ENCODE peak calls at places on chromosomes 16 and 17, in six cellular contexts. E is H1, M is stomach, T is SK-N-SH, U is HCT116, H is prostate gland. W is an unnamed sample.

GRCh38 chr16:16073884-16074781 is 124.7 kb downstream of the ABCC1 start:
- DNase-seq in E (peak; percentile 56), M (peak; percentile 34), T (no peak), U (no peak), H (no peak), W (no peak)

GRCh38 chr16:50741225-50741807 is 570 bp upstream of the CYLD start:
- DNase-seq in E (no peak), M (no peak), T (no peak), U (no peak), H (no peak), W (no peak)

GRCh38 chr16:19781196-19781595 is 63.1 kb downstream of the IQCK start:
- DNase-seq in E (peak; percentile 8), M (no peak), T (no peak), U (no peak), H (no peak), W (no peak)

GRCh38 chr16:23836404-23837291 is 865 bp downstream of the PRKCB start:
- DNase-seq in E (peak; percentile 84), M (peak; percentile 48), T (peak; percentile 55), U (no peak), H (no peak), W (peak; percentile 94)

GRCh38 chr17:72205357-72205756 is 84.5 kb downstream of the SOX9 start:
- DNase-seq in E (no peak), M (no peak), T (no peak), U (no peak), H (no peak), W (no peak)

GRCh38 chr17:78726471-78727010 is 55.5 kb downstream of the CYTH1 start:
- DNase-seq in E (no peak), M (no peak), T (no peak), U (no peak), H (no peak), W (no peak)

GRCh38 chr17:70059076-70059475 is 15.9 kb upstream of the KCNJ16 start:
- DNase-seq in E (no peak), M (no peak), T (no peak), U (no peak), H (no peak), W (no peak)

GRCh38 chr17:39661044-39661406 is 4.1 kb upstream of the TCAP start:
- DNase-seq in E (no peak), M (no peak), T (no peak), U (no peak), H (no peak), W (peak; percentile 66)

GRCh38 chr17:40251576-40251975 is 32.5 kb downstream of the WIPF2 start:
- DNase-seq in E (no peak), M (no peak), T (no peak), U (peak; percentile 78), H (peak; percentile 25), W (no peak)

GRCh38 chr17:79535728-79536025 is 75.2 kb downstream of the RBFOX3 start:
- DNase-seq in E (no peak), M (no peak), T (no peak), U (no peak), H (no peak), W (no peak)

GRCh38 chr17:57935833-57936807 is 19.1 kb downstream of the CUEDC1 start:
- DNase-seq in E (no peak), M (no peak), T (peak; percentile 70), U (no peak), H (no peak), W (no peak)

GRCh38 chr16:1809281-1809801 is 15.8 kb upstream of the IGFALS start:
- DNase-seq in E (no peak), M (no peak), T (no peak), U (no peak), H (no peak), W (no peak)

GRCh38 chr16:964696-965395 is 5.9 kb downstream of the LMF1 start:
- DNase-seq in E (no peak), M (no peak), T (no peak), U (no peak), H (peak; percentile 58), W (peak; percentile 77)

GRCh38 chr17:56112086-56112485 is 41.2 kb upstream of the ANKFN1 start:
- DNase-seq in E (no peak), M (no peak), T (no peak), U (no peak), H (no peak), W (no peak)

GRCh38 chr16:28501258-28502232 is 5.1 kb downstream of the IL27 start:
- DNase-seq in E (no peak), M (no peak), T (no peak), U (no peak), H (no peak), W (no peak)

GRCh38 chr17:68561319-68561718 is 39.8 kb downstream of the FAM20A start:
- DNase-seq in E (no peak), M (no peak), T (no peak), U (no peak), H (no peak), W (no peak)

GRCh38 chr17:9364837-9365430 is 210.7 kb downstream of the STX8 start:
- DNase-seq in E (no peak), M (no peak), T (no peak), U (no peak), H (no peak), W (no peak)

GRCh38 chr17:29771561-29771960 is 148.8 kb upstream of the CORO6 start:
- DNase-seq in E (no peak), M (no peak), T (no peak), U (no peak), H (no peak), W (no peak)

GRCh38 chr17:53166736-53167135 is 656.0 kb upstream of the KIF2B start:
- DNase-seq in E (no peak), M (no peak), T (no peak), U (no peak), H (no peak), W (no peak)

GRCh38 chr17:40349477-40350409 is 14.8 kb downstream of the GJD3 start:
- DNase-seq in E (no peak), M (peak; percentile 63), T (no peak), U (no peak), H (peak; percentile 42), W (peak; percentile 72)

GRCh38 chr17:5758651-5759050 is 174.3 kb upstream of the NLRP1 start:
- DNase-seq in E (peak; percentile 57), M (no peak), T (no peak), U (peak; percentile 83), H (no peak), W (no peak)

GRCh38 chr17:31437720-31438400 is 46.4 kb downstream of the RAB11FIP4 start:
- DNase-seq in E (no peak), M (no peak), T (no peak), U (no peak), H (no peak), W (no peak)

GRCh38 chr17:82804442-82805191 is 35.2 kb downstream of the ZNF750 start:
- DNase-seq in E (no peak), M (peak; percentile 81), T (no peak), U (no peak), H (peak; percentile 61), W (no peak)

GRCh38 chr17:27493088-27493487 is 36.8 kb downstream of the KSR1 start:
- DNase-seq in E (no peak), M (no peak), T (no peak), U (no peak), H (no peak), W (no peak)
- TF ChIP-seq POLR2AphosphoS5 in E (no peak), M (no peak), T (no peak), U (no peak), H (no peak), W (no peak)

DNA sequence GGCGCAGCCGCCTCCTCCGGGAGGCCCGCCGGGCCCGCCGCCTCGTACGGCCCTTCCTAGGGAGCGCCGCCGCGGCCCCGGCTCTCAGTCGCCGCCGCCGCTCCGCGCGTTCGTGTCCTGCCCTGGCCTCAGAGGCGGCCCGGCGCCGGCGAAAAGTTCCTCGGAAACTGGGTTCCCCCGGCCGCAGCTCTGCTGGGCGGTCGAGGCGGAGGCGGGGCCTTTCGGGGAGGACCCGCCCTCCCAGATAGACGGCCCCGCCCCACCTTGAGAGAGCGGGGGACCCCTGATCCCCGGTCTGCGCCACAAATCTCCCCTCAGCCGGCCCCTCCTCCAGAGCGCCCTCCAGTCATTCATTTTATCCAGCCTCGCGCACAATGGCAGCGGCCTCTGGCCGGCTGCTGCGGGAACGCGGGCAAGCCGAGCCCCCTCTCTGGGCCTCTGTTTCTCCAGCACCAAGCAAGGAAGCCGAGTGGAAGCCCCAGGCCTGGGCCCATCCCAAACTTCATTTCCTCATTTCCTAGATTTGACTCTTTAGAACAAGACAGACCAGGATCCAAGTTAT is at the start of gene SREBF1:
- DNase-seq in E (peak; percentile 84), M (peak; percentile 61), T (peak; percentile 87), U (no peak), H (no peak), W (peak; percentile 94)
- H3K4me3 ChIP-seq in E (peak within 1 kb of the TSS; percentile 96), M (peak within 1 kb of the TSS; percentile 66), T (peak within 1 kb of the TSS; percentile 75), U (peak within 1 kb of the TSS; percentile 84), H (peak within 1 kb of the TSS; percentile 96), W (peak within 1 kb of the TSS; percentile 85)

GRCh38 chr16:12097523-12098428 is 121.2 kb downstream of the SNX29 start:
- DNase-seq in E (no peak), M (no peak), T (no peak), U (no peak), H (peak; percentile 72), W (peak; percentile 51)

GRCh38 chr16:12096828-12097522 is 120.4 kb downstream of the SNX29 start:
- DNase-seq in E (no peak), M (no peak), T (no peak), U (no peak), H (no peak), W (peak; percentile 47)

GRCh38 chr16:12098429-12099310 is 122.1 kb downstream of the SNX29 start:
- DNase-seq in E (no peak), M (no peak), T (no peak), U (no peak), H (no peak), W (peak; percentile 31)

GRCh38 chr16:12100124-12100647 is 123.7 kb downstream of the SNX29 start:
- DNase-seq in E (no peak), M (no peak), T (no peak), U (no peak), H (no peak), W (peak; percentile 38)

DNA sequence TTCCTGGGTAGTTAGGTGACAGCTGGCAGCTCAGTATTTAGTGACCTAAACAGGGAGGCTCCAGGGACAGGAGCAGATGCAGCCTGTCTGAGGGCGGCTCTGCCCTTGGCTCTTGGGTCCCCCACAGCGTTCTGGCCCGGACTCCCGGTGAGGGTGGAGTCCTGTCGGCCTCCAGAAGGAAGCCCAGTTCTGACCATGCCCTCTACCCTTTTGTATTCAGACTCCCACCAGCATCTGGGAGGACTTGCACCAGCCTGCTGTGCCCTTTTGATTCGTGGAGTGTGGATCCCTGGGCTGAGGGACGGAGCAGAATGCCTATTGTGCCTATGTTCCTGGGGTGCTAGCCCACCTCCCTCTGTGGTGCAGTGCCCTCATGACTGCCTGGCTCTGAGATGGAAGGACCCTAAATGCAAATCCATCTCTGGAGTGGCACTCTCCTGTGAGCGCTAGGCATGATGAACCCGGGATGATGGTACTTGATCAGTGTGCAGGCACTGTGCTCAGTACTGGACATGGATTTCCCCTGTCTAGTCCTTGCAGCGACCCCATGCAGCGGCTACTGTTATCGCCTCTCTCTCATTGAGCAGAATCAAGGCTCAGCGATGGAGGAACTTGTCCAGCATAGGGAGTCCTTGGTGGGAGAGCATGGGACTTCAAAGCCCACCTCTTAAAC is 123.1 kb downstream of the SNX29 start:
- DNase-seq in E (no peak), M (no peak), T (no peak), U (no peak), H (no peak), W (peak; percentile 65)
- TF ChIP-seq POLR2AphosphoS5 in E (no peak), M (no peak), T (no peak), U (no peak), H (no peak), W (peak; percentile 26)

GRCh38 chr17:73613271-73613941 is 30.8 kb downstream of the SDK2 start:
- DNase-seq in E (peak; percentile 78), M (no peak), T (peak; percentile 56), U (no peak), H (no peak), W (no peak)
- H3K4me3 ChIP-seq in E (peak overlapping the region; percentile 27), M (no peak overlapping the region), T (no peak overlapping the region), U (no peak overlapping the region), H (no peak overlapping the region), W (no peak overlapping the region)

W was measured in spleen.